ENCODE peak calls at places on chromosomes 13 and 19, in nine cellular contexts. W, E, H, V, F, I, D, S and A are unnamed samples.

GRCh38 chr19:40692212-40692551 is 1.7 kb upstream of the NUMBL start:
- DNase-seq in W (no peak), E (no peak), H (no peak), V (no peak), F (no peak), I (no peak), D (no peak), S (no peak), A (no peak)

GRCh38 chr13:107250626-107251025 is 682.7 kb upstream of the ARGLU1 start:
- DNase-seq in W (no peak), E (no peak), H (no peak), V (no peak), F (no peak), I (no peak), D (no peak), S (no peak), A (no peak)

GRCh38 chr13:106382569-106382968 is 152.9 kb downstream of the EFNB2 start:
- DNase-seq in W (no peak), E (no peak), H (no peak), V (no peak), F (no peak), I (no peak), D (no peak), S (no peak), A (no peak)

GRCh38 chr13:46468570-46468969 is 81.5 kb upstream of the RUBCNL start:
- DNase-seq in W (no peak), E (no peak), H (no peak), V (no peak), F (no peak), I (no peak), D (no peak), S (no peak), A (no peak)

GRCh38 chr19:45508931-45509691 is 1.8 kb downstream of the VASP start:
- DNase-seq in W (peak; percentile 90), E (peak; percentile 63), H (peak; percentile 66), V (no peak), F (peak; percentile 81), I (peak; percentile 86), D (peak; percentile 96), S (peak; percentile 73), A (no peak)

GRCh38 chr19:35005256-35005977 is 5.3 kb downstream of the GRAMD1A start:
- DNase-seq in W (no peak), E (peak; percentile 50), H (no peak), V (no peak), F (no peak), I (no peak), D (no peak), S (no peak), A (no peak)

GRCh38 chr13:112073245-112074138 is 6.5 kb downstream of the SOX1 start:
- DNase-seq in W (peak; percentile 68), E (no peak), H (no peak), V (no peak), F (no peak), I (no peak), D (no peak), S (no peak), A (no peak)

GRCh38 chr13:79141082-79141481 is 265.0 kb downstream of the RBM26 start:
- DNase-seq in W (no peak), E (no peak), H (no peak), V (no peak), F (no peak), I (no peak), D (peak; percentile 39), S (no peak), A (no peak)

GRCh38 chr13:108987488-108987887 is 358.1 kb downstream of the MYO16 start:
- DNase-seq in W (no peak), E (no peak), H (no peak), V (no peak), F (no peak), I (no peak), D (no peak), S (no peak), A (no peak)

GRCh38 chr19:31527443-31527842 is 178.2 kb upstream of the TSHZ3 start:
- DNase-seq in W (no peak), E (no peak), H (no peak), V (no peak), F (no peak), I (no peak), D (peak; percentile 60), S (no peak), A (no peak)

GRCh38 chr19:2261438-2262172 is 5.4 kb upstream of the JSRP1 start:
- DNase-seq in W (no peak), E (no peak), H (no peak), V (no peak), F (peak; percentile 56), I (peak; percentile 66), D (no peak), S (peak; percentile 60), A (peak; percentile 43)

GRCh38 chr19:10292206-10292788 is 2.5 kb downstream of the ICAM5 start:
- DNase-seq in W (peak; percentile 96), E (peak; percentile 27), H (peak; percentile 60), V (peak; percentile 82), F (peak; percentile 72), I (peak; percentile 91), D (no peak), S (peak; percentile 82), A (peak; percentile 61)

GRCh38 chr13:68176486-68176885 is 946.4 kb upstream of the PCDH9 start:
- DNase-seq in W (no peak), E (no peak), H (no peak), V (no peak), F (peak; percentile 10), I (no peak), D (no peak), S (no peak), A (no peak)

GRCh38 chr13:23735329-23735728 is 153.9 kb downstream of the MIPEP start:
- DNase-seq in W (no peak), E (no peak), H (no peak), V (no peak), F (no peak), I (no peak), D (no peak), S (no peak), A (no peak)

GRCh38 chr13:43054803-43055802 is 31.7 kb downstream of the DNAJC15 start:
- DNase-seq in W (no peak), E (peak; percentile 75), H (peak; percentile 54), V (no peak), F (peak; percentile 10), I (no peak), D (no peak), S (no peak), A (no peak)

GRCh38 chr19:31548941-31549340 is 199.7 kb upstream of the TSHZ3 start:
- DNase-seq in W (no peak), E (no peak), H (no peak), V (no peak), F (peak; percentile 33), I (no peak), D (no peak), S (no peak), A (no peak)

GRCh38 chr19:1789282-1790020 is 22.6 kb downstream of the ATP8B3 start:
- DNase-seq in W (peak; percentile 84), E (no peak), H (no peak), V (no peak), F (peak; percentile 60), I (no peak), D (no peak), S (no peak), A (no peak)

GRCh38 chr19:2270157-2270571 is 11.8 kb downstream of the PEAK3 start:
- DNase-seq in W (peak; percentile 90), E (no peak), H (peak; percentile 61), V (no peak), F (no peak), I (peak; percentile 54), D (no peak), S (no peak), A (peak; percentile 60)

GRCh38 chr19:46000497-46001246 is 5.4 kb downstream of the CCDC61 start:
- DNase-seq in W (no peak), E (no peak), H (no peak), V (no peak), F (no peak), I (peak; percentile 69), D (no peak), S (peak; percentile 79), A (no peak)

DNA sequence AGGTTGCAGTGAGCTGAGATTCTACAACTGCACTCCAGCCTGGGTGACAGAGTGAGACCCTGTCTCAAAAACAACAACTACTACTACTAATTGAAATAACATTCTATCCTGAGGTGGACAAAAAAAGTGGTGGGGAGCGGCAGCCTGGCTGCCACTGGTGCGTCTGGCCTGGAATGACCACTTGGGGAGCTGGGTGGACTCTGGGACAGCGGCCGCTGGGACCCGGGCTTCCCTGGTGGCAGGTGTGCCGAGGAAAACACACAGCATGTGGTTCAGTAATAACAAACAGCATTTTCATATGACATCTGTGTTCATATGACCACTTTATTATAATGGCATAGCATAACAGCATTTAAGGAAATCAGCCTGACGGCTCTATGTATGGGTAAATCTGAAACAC is 33.9 kb downstream of the TFDP1 start:
- DNase-seq in W (peak; percentile 64), E (no peak), H (no peak), V (no peak), F (no peak), I (no peak), D (no peak), S (no peak), A (no peak)
- TF ChIP-seq EP300 in W (no peak), E (no peak), H (no peak), V (no peak), F (no peak), I (no peak), D (no peak), S (no peak), A (no peak)

GRCh38 chr19:37966211-37967072 is 59.4 kb downstream of the SIPA1L3 start:
- DNase-seq in W (no peak), E (no peak), H (no peak), V (no peak), F (no peak), I (no peak), D (no peak), S (no peak), A (no peak)
- TF ChIP-seq EP300 in W (no peak), E (no peak), H (no peak), V (no peak), F (no peak), I (no peak), D (no peak), S (no peak), A (no peak)

DNA sequence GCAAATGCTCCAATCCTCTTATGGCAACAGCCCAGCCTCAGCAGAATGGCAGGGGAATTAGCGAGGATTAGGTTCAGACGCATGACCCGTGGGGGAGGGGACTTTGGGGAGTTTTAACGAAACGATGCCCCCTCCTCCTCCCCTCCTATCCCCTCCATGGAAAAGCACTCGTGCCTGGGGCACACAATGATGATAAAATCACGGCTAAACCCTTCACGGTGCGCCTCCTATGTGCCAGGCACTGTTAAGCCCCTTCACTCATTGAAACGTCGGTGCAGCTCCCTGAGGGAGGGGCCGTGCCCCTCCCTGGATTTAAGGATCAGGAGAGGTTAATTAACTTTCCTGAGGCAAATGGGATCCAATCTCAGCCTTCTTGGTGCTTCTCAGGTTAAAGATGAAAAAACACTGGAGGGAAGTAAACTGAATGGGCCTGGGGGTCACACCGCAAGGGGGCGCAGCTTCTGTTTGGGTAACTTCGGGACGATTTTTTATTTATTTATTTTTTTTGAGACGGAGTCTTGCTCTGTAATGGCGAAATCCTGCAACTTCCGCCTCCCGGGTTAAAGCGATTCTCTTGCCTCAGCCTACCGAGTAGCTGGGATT is 10.1 kb upstream of the TPRX2 start:
- DNase-seq in W (no peak), E (peak; percentile 15), H (no peak), V (peak; percentile 62), F (peak; percentile 82), I (no peak), D (no peak), S (no peak), A (no peak)
- TF ChIP-seq EP300 in W (no peak), E (no peak), H (no peak), V (no peak), F (no peak), I (no peak), D (no peak), S (no peak), A (no peak)

GRCh38 chr19:13150919-13151604 is 851 bp downstream of the IER2 start:
- DNase-seq in W (peak; percentile 73), E (no peak), H (peak; percentile 49), V (no peak), F (no peak), I (no peak), D (no peak), S (no peak), A (no peak)
- TF ChIP-seq EP300 in W (no peak), E (no peak), H (no peak), V (no peak), F (no peak), I (no peak), D (no peak), S (no peak), A (no peak)